ENCODE peak calls at places on chromosomes 6 and 20, in nine cellular contexts. E, W, Y, X, F, K, D, N and J are unnamed samples.
A peak's percentile ranks its signal among the peaks of the same experiment; 100 is the strongest.

GRCh38 chr20:2652724-2653510 is 485 bp downstream of the NOP56 start:
- DNase-seq in X (no peak), F (peak; percentile 56), K (peak; percentile 45), W (no peak), N (no peak), E (no peak), Y (no peak), D (no peak), J (peak; percentile 7)

GRCh38 chr6:52953911-52954839 is 40.9 kb downstream of the GSTA4 start:
- DNase-seq in N (no peak), K (no peak), D (no peak), F (no peak), W (no peak), X (no peak), Y (no peak), E (no peak), J (no peak)

GRCh38 chr20:4728121-4728520 is 6.4 kb downstream of the PRND start:
- DNase-seq in X (no peak), N (no peak), K (no peak), Y (no peak), F (no peak), E (no peak), W (no peak), D (no peak), J (no peak)

GRCh38 chr6:80550271-80550670 is 443.8 kb downstream of the BCKDHB start:
- DNase-seq in X (no peak), Y (no peak), D (no peak), F (no peak), W (no peak), N (no peak), K (no peak), E (no peak), J (no peak)

GRCh38 chr6:122709922-122710512 is 69.5 kb upstream of the FABP7 start:
- DNase-seq in Y (no peak), W (no peak), D (no peak), X (no peak), E (no peak), N (no peak), K (no peak), F (no peak), J (no peak)

GRCh38 chr6:101818056-101818455 is 424.5 kb downstream of the GRIK2 start:
- DNase-seq in W (no peak), N (no peak), Y (no peak), X (no peak), K (no peak), D (no peak), F (no peak), E (no peak), J (no peak)

GRCh38 chr6:155250701-155251381 is 13.0 kb upstream of the CLDN20 start:
- DNase-seq in W (no peak), D (no peak), F (no peak), E (no peak), N (no peak), K (no peak), Y (no peak), X (no peak), J (no peak)

GRCh38 chr6:108947114-108947854 is 99.1 kb downstream of the ARMC2 start:
- DNase-seq in E (peak; percentile 40), F (no peak), X (peak; percentile 60), D (peak; percentile 20), K (no peak), Y (no peak), W (no peak), N (no peak), J (no peak)

GRCh38 chr6:49662231-49662876 is 25.7 kb upstream of the RHAG start:
- DNase-seq in Y (no peak), W (no peak), K (no peak), X (no peak), F (no peak), N (no peak), D (no peak), E (no peak), J (no peak)

GRCh38 chr20:55057779-55058415 is 582.5 kb downstream of the DOK5 start:
- DNase-seq in Y (no peak), W (no peak), E (no peak), F (no peak), K (no peak), X (no peak), N (no peak), D (no peak), J (no peak)

GRCh38 chr6:37840143-37840939 is 20.8 kb downstream of the ZFAND3 start:
- DNase-seq in X (no peak), K (no peak), W (no peak), N (no peak), D (no peak), E (no peak), F (no peak), Y (no peak), J (no peak)

GRCh38 chr6:105794263-105794662 is 291.9 kb upstream of the PRDM1 start:
- DNase-seq in N (peak; percentile 53), F (no peak), Y (no peak), K (peak; percentile 26), D (no peak), E (no peak), X (peak; percentile 15), W (no peak), J (no peak)

GRCh38 chr6:328184-328670 is 35.9 kb downstream of the DUSP22 start:
- DNase-seq in W (no peak), K (no peak), Y (no peak), F (no peak), E (no peak), D (peak; percentile 70), X (peak; percentile 36), N (no peak), J (no peak)